ENCODE peak calls at places on chromosomes 2 and 18, in nine cellular contexts. Z is stimulated activated CD4-positive, alpha-beta T cell treated with anti-CD3 and anti-CD28 coated beads, Interleukin-1b, Interleukin-23, amount 100 ng/mL, for 1 hour; D is HepG2; B is HFFc6; P is KBM-7; W is GM13976; V is NCI-H1417; A is DMS79 treated with DMSO at 0.1 percent for 48 hours; Q is iris pigment epithelial cell. S is an unnamed sample.

GRCh38 chr2:200901459-200902072 is 12.4 kb downstream of the NIF3L1 start:
- DNase-seq in Z (peak; percentile 44), D (peak; percentile 94), B (peak; percentile 90), P (peak; percentile 94), W (peak; percentile 84), V (peak; percentile 1), A (peak; percentile 47), Q (peak; percentile 93), S (peak; percentile 82)

GRCh38 chr2:5473596-5473995 is 218.6 kb upstream of the SOX11 start:
- DNase-seq in Z (no peak), D (no peak), B (no peak), P (no peak), W (no peak), V (peak; percentile 54), A (no peak), Q (no peak), S (no peak)

GRCh38 chr2:160394153-160394552 is 99.5 kb downstream of the RBMS1 start:
- DNase-seq in Z (no peak), D (no peak), B (no peak), P (peak; percentile 69), W (peak; percentile 46), V (no peak), A (no peak), Q (no peak), S (peak; percentile 37)

GRCh38 chr2:131052741-131053263 is 40.5 kb downstream of the FAM168B start:
- DNase-seq in Z (no peak), D (no peak), B (no peak), P (no peak), W (no peak), V (no peak), A (no peak), Q (no peak), S (no peak)

GRCh38 chr18:70182548-70182947 is 22.9 kb downstream of the RTTN start:
- DNase-seq in Z (no peak), D (no peak), B (no peak), P (no peak), W (no peak), V (no peak), A (no peak), Q (peak; percentile 23), S (no peak)

GRCh38 chr2:10620481-10620880 is 69.3 kb downstream of the NOL10 start:
- DNase-seq in Z (no peak), D (no peak), B (peak; percentile 78), P (peak; percentile 35), W (no peak), V (no peak), A (peak; percentile 22), Q (peak; percentile 95), S (no peak)

GRCh38 chr2:172300851-172301250 is 126.5 kb upstream of the ITGA6 start:
- DNase-seq in Z (no peak), D (no peak), B (no peak), P (no peak), W (no peak), V (no peak), A (no peak), Q (no peak), S (no peak)

GRCh38 chr2:23468384-23469141 is 83.6 kb downstream of the KLHL29 start:
- DNase-seq in Z (no peak), D (no peak), B (no peak), P (no peak), W (no peak), V (no peak), A (no peak), Q (no peak), S (no peak)

GRCh38 chr2:10028988-10029874 is 14.1 kb upstream of the KLF11 start:
- DNase-seq in Z (no peak), D (no peak), B (no peak), P (peak; percentile 96), W (peak; percentile 90), V (no peak), A (no peak), Q (no peak), S (peak; percentile 87)

GRCh38 chr2:122412360-122412759 is 656.9 kb downstream of the TSN start:
- DNase-seq in Z (no peak), D (no peak), B (no peak), P (no peak), W (no peak), V (no peak), A (no peak), Q (no peak), S (no peak)

GRCh38 chr2:8316356-8316755 is 365.5 kb upstream of the ID2 start:
- DNase-seq in Z (no peak), D (no peak), B (no peak), P (no peak), W (no peak), V (no peak), A (no peak), Q (no peak), S (no peak)

GRCh38 chr2:199875400-199875799 is 24.4 kb upstream of the FTCDNL1 start:
- DNase-seq in Z (no peak), D (no peak), B (peak; percentile 26), P (no peak), W (no peak), V (no peak), A (no peak), Q (no peak), S (no peak)

GRCh38 chr2:85266424-85267041 is 61.3 kb downstream of the TGOLN2 start:
- DNase-seq in Z (peak; percentile 32), D (peak; percentile 70), B (no peak), P (peak; percentile 33), W (peak; percentile 80), V (peak; percentile 58), A (no peak), Q (peak; percentile 60), S (peak; percentile 78)

GRCh38 chr2:237432484-237433092 is 18.6 kb upstream of the COL6A3 start:
- DNase-seq in Z (peak; percentile 66), D (no peak), B (peak; percentile 98), P (no peak), W (no peak), V (no peak), A (no peak), Q (peak; percentile 81), S (no peak)

GRCh38 chr2:46988733-46989481 is 73.3 kb upstream of the MCFD2 start:
- DNase-seq in Z (no peak), D (peak; percentile 88), B (no peak), P (no peak), W (no peak), V (no peak), A (no peak), Q (no peak), S (no peak)

GRCh38 chr2:158845444-158845843 is 50.3 kb downstream of the DAPL1 start:
- DNase-seq in Z (no peak), D (no peak), B (no peak), P (no peak), W (no peak), V (no peak), A (no peak), Q (no peak), S (no peak)

GRCh38 chr2:160836755-160837154 is 323.5 kb upstream of the TANK start:
- DNase-seq in Z (no peak), D (no peak), B (peak; percentile 92), P (no peak), W (no peak), V (no peak), A (no peak), Q (peak; percentile 96), S (no peak)